ENCODE peak calls at places on chromosome 13, in seven cellular contexts. M, W, L, D, C, F and N are unnamed samples. For H3K36me3, the result is how much of the 10 kb centered on the place peaks cover.

GRCh38 chr13:94641432-94641941 is 39.8 kb downstream of the GPR180 start:
- DNase-seq in M (no peak), F (no peak), W (no peak), D (no peak), C (no peak), L (no peak), N (no peak)

GRCh38 chr13:44404261-44405139 is 30.9 kb downstream of the SERP2 start:
- DNase-seq in M (peak), D (no peak), F (peak), L (peak), W (peak), C (no peak), N (no peak)

GRCh38 chr13:23695711-23696512 is 125.7 kb downstream of the TNFRSF19 start:
- DNase-seq in F (peak), M (no peak), W (no peak), L (no peak), D (no peak), C (peak), N (peak)

GRCh38 chr13:37617162-37617561 is 18.6 kb upstream of the POSTN start:
- DNase-seq in F (no peak), D (no peak), W (no peak), L (no peak), C (no peak), M (no peak), N (no peak)

GRCh38 chr13:45683701-45684100 is 18.4 kb upstream of the CBY2 start:
- DNase-seq in W (no peak), L (no peak), D (no peak), M (peak), C (no peak), F (no peak), N (no peak)

GRCh38 chr13:61410669-61411297 is 4.9 kb downstream of the PCDH20 start:
- DNase-seq in D (no peak), M (peak), L (no peak), F (peak), C (no peak), W (no peak), N (no peak)

GRCh38 chr13:100825551-100825950 is 151.0 kb upstream of the TMTC4 start:
- DNase-seq in M (no peak), L (no peak), F (no peak), C (no peak), D (no peak), W (no peak), N (no peak)

GRCh38 chr13:100490692-100491091 is 97.9 kb downstream of the GGACT start:
- DNase-seq in F (no peak), M (peak), D (no peak), L (no peak), W (no peak), C (no peak), N (no peak)

GRCh38 chr13:43261018-43261417 is 237.6 kb downstream of the DNAJC15 start:
- DNase-seq in C (no peak), W (no peak), D (no peak), M (no peak), L (no peak), F (no peak), N (no peak)

GRCh38 chr13:39273953-39274352 is 235.7 kb downstream of the NHLRC3 start:
- DNase-seq in D (peak), M (peak), F (peak), W (no peak), L (no peak), C (no peak), N (no peak)

GRCh38 chr13:27001705-27002104 is 169.9 kb downstream of the USP12 start:
- DNase-seq in M (no peak), D (no peak), F (no peak), L (no peak), C (no peak), W (peak), N (no peak)

GRCh38 chr13:66835040-66835628 is 395.0 kb downstream of the PCDH9 start:
- DNase-seq in F (peak), M (peak), L (no peak), D (peak), W (no peak), C (peak), N (no peak)

GRCh38 chr13:112714366-112714765 is 24.5 kb downstream of the ATP11A start:
- DNase-seq in M (no peak), D (no peak), L (no peak), F (no peak), W (no peak), C (no peak), N (no peak)

GRCh38 chr13:44952671-44953070 is 36.6 kb downstream of the NUFIP1 start:
- DNase-seq in W (no peak), L (no peak), M (no peak), F (no peak), D (no peak), C (no peak), N (no peak)

GRCh38 chr13:74361274-74361673 is 227.1 kb upstream of the KLF12 start:
- DNase-seq in L (no peak), D (no peak), W (no peak), M (no peak), F (no peak), C (no peak), N (no peak)

GRCh38 chr13:29227560-29227959 is 367.9 kb downstream of the SLC7A1 start:
- DNase-seq in M (no peak), D (no peak), F (no peak), L (no peak), W (no peak), C (no peak), N (no peak)

GRCh38 chr13:113855012-113855921 is 8.6 kb downstream of the GAS6 start:
- DNase-seq in L (peak), C (peak), M (no peak), F (peak), D (peak), W (peak), N (no peak)

GRCh38 chr13:65217459-65217858 is 2012.7 kb downstream of the PCDH9 start:
- DNase-seq in L (no peak), M (no peak), F (no peak), D (no peak), W (no peak), C (no peak), N (no peak)

GRCh38 chr13:60043262-60043661 is 120.5 kb downstream of the DIAPH3 start:
- DNase-seq in W (no peak), C (no peak), D (no peak), F (no peak), L (no peak), M (no peak), N (no peak)

GRCh38 chr13:48072304-48072703 is 22.6 kb downstream of the MED4 start:
- DNase-seq in D (no peak), F (no peak), L (no peak), C (no peak), W (no peak), M (no peak), N (no peak)

GRCh38 chr13:33208290-33208990 is 77.1 kb downstream of the STARD13 start:
- DNase-seq in M (no peak), F (peak), W (no peak), L (no peak), D (peak), C (no peak), N (no peak)
- H3K27ac ChIP-seq in M (no peak), F (peak), W (peak), L (no peak), D (no peak), C (no peak), N (peak)

GRCh38 chr13:41254902-41255301 is 8.5 kb downstream of the MTRF1 start:
- DNase-seq in W (no peak), D (no peak), C (no peak), L (no peak), M (no peak), F (no peak), N (no peak)
- H3K36me3 ChIP-seq in W (under half), D (under half), C (half or more), L (under half), M (under half), F (under half), N (under half)

GRCh38 chr13:79997244-79997643 is 343.7 kb downstream of the SPRY2 start:
- DNase-seq in F (no peak), M (no peak), W (no peak), D (no peak), L (no peak), C (no peak), N (no peak)

GRCh38 chr13:79992111-79992510 is 348.8 kb downstream of the SPRY2 start:
- DNase-seq in C (no peak), L (no peak), D (no peak), F (no peak), M (no peak), W (no peak), N (no peak)

GRCh38 chr13:79999601-80000000 is 341.3 kb downstream of the SPRY2 start:
- DNase-seq in M (no peak), C (no peak), L (no peak), F (peak), D (no peak), W (no peak), N (no peak)

GRCh38 chr13:79998386-79998785 is 342.5 kb downstream of the SPRY2 start:
- DNase-seq in F (no peak), W (no peak), L (no peak), M (no peak), C (no peak), D (no peak), N (no peak)

GRCh38 chr13:79995334-79995733 is 345.6 kb downstream of the SPRY2 start:
- DNase-seq in W (no peak), D (no peak), F (no peak), L (no peak), M (no peak), C (no peak), N (no peak)
- H3K27ac ChIP-seq in W (no peak), D (no peak), F (no peak), L (no peak), M (no peak), C (no peak), N (no peak)

GRCh38 chr13:49784886-49785570 is 7.5 kb downstream of the KPNA3 start:
- DNase-seq in C (no peak), D (no peak), W (no peak), M (no peak), L (no peak), F (no peak), N (no peak)
- H3K36me3 ChIP-seq in C (under half), D (under half), W (under half), M (under half), L (under half), F (under half), N (under half)

GRCh38 chr13:77878186-77878585 is 40.4 kb downstream of the EDNRB start:
- DNase-seq in D (no peak), C (no peak), F (no peak), W (no peak), L (no peak), M (no peak), N (no peak)
- H3K27ac ChIP-seq in D (no peak), C (no peak), F (no peak), W (no peak), L (no peak), M (no peak), N (no peak)

DNA sequence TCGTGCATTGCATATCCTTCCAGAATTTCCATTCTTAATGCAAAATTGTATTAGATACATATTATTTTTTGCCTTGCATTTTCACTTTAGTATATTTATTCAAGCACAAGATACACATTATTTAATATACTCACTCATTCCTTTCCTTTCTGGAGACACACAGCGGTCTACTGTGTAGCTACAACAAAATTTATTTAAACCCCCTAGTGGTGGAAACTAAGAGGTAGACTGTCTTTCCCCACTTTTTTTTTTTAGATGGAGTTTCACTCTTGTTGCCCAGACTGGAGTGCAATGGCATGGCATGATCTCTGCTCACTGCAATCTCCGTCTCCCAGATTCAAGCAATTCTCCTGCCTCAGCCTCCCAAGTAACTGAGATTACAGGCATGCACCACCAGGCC is 2040.3 kb upstream of the PCDH20 start:
- DNase-seq in F (no peak), M (peak), W (no peak), C (no peak), L (no peak), D (no peak), N (no peak)
- H3K36me3 ChIP-seq in F (under half), M (under half), W (under half), C (under half), L (under half), D (under half), N (under half)

GRCh38 chr13:50635504-50635903 is 208.0 kb downstream of the DLEU7 start:
- DNase-seq in F (peak), L (no peak), D (no peak), C (no peak), M (no peak), W (no peak), N (peak)

GRCh38 chr13:50631041-50631440 is 212.5 kb downstream of the DLEU7 start:
- DNase-seq in C (no peak), D (no peak), L (no peak), W (no peak), M (no peak), F (no peak), N (no peak)

GRCh38 chr13:50634339-50634738 is 209.2 kb downstream of the DLEU7 start:
- DNase-seq in W (no peak), M (no peak), F (no peak), C (no peak), L (no peak), D (no peak), N (no peak)

DNA sequence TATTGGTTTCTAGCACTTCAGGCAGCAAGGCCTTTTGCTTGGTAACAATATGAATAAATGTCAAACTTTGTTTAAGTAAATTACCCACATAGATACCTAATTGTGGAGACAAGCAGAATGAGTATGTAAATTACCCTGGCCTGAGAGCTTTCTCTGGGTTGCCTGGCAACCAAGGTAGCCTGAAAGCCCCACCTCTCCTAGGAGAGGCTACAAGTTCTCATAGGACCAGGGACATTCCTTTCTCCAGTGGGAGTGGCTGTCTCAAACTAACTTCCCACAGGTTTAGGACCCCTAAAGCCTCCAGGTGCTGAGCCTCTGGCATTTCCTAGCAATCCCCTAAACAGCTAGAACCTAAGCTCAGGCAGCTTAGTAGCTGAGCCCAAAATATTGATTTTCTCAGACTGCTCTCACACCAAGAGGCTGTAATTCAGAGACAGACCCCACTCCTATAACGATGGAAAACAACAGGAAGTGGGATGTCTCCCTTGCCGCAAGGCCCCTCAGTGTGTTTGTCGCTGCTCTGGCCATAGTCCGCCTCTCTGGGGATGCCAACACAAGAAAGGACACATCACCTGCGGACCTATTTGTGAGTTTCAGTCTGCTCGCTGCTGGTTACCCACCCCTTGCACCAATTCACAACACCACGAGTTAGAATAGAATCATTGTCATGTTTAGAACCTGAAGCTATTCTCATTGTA is 207.3 kb downstream of the DLEU7 start:
- DNase-seq in L (no peak), F (peak), C (no peak), W (no peak), M (peak), D (no peak), N (no peak)
- H3K27ac ChIP-seq in L (no peak), F (peak), C (no peak), W (peak), M (no peak), D (no peak), N (peak)

GRCh38 chr13:33129094-33129832 is 113.0 kb downstream of the KL start:
- DNase-seq in D (no peak), M (no peak), C (no peak), W (no peak), F (no peak), L (no peak), N (no peak)
- H3K36me3 ChIP-seq in D (under half), M (under half), C (under half), W (under half), F (under half), L (under half), N (under half)

DNA sequence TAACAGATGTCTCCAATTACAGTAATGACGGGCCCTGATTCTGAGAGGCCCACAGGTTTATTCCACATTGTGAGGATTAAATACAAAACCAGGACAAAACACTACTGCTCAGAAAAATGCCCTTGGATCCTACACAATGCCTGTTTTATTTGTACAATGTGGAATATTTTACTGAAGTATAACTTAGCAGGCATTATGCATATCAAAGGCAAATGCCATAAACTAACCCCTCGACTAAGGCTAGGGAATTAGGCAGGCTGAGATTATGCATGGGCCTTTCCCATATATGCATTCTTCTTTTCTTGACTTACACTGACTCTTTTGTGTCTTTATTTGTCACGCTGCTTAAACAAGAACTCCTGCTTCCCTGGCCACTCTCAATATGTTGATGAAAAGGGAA is 819.9 kb downstream of the OLFM4 start:
- DNase-seq in F (no peak), L (no peak), C (no peak), M (peak), D (no peak), W (no peak), N (no peak)
- H3K27ac ChIP-seq in F (no peak), L (no peak), C (no peak), M (no peak), D (no peak), W (no peak), N (no peak)

GRCh38 chr13:98804336-98804855 is 51.9 kb upstream of the SLC15A1 start:
- DNase-seq in C (no peak), L (no peak), F (peak), M (no peak), D (no peak), W (no peak), N (no peak)

GRCh38 chr13:98801626-98802418 is 49.4 kb upstream of the SLC15A1 start:
- DNase-seq in W (no peak), L (no peak), F (no peak), D (no peak), C (no peak), M (no peak), N (no peak)

GRCh38 chr13:98802999-98803666 is 50.7 kb upstream of the SLC15A1 start:
- DNase-seq in M (no peak), W (no peak), L (no peak), D (no peak), C (no peak), F (peak), N (no peak)

GRCh38 chr13:98800078-98800477 is 47.6 kb upstream of the SLC15A1 start:
- DNase-seq in D (no peak), C (no peak), F (no peak), M (no peak), W (no peak), L (no peak), N (no peak)

GRCh38 chr13:98802548-98802947 is 50.1 kb upstream of the SLC15A1 start:
- DNase-seq in M (no peak), C (no peak), L (no peak), W (no peak), D (no peak), F (peak), N (no peak)
- H3K36me3 ChIP-seq in M (under half), C (half or more), L (under half), W (under half), D (under half), F (under half), N (under half)